ENCODE peak calls at places on chromosomes 2 and 18, in nine cellular contexts. L is body of pancreas, U is GM12878, K is heart left ventricle, E is tibial nerve, T is endothelial cell of umbilical vein, C is ovary, A is IMR-90, P is A549. B is an unnamed sample.
A peak's percentile ranks its signal among the peaks of the same experiment; 100 is the strongest.

GRCh38 chr2:170930132-170931109 is 1.4 kb downstream of the GORASP2 start:
- DNase-seq in U (peak; percentile 67), K (no peak), L (peak; percentile 33), C (no peak), T (peak; percentile 37), E (no peak), P (peak; percentile 73), A (peak; percentile 17), B (peak; percentile 17)

GRCh38 chr18:9575558-9575957 is 38.8 kb downstream of the PPP4R1 start:
- DNase-seq in A (peak; percentile 98), C (peak; percentile 81), T (peak; percentile 94), K (peak; percentile 83), P (peak; percentile 95), L (peak; percentile 93), U (no peak), E (peak; percentile 47), B (peak; percentile 81)

GRCh38 chr2:106307860-106308259 is 113.8 kb upstream of the UXS1 start:
- DNase-seq in P (no peak), K (no peak), T (no peak), L (no peak), C (no peak), U (no peak), A (no peak), E (no peak), B (no peak)

GRCh38 chr2:44551001-44551400 is 189.3 kb downstream of the CAMKMT start:
- DNase-seq in A (no peak), E (no peak), K (no peak), T (no peak), C (no peak), L (no peak), P (no peak), U (no peak), B (no peak)

GRCh38 chr2:27379840-27380625 is 501 bp downstream of the ZNF513 start:
- DNase-seq in A (peak; percentile 76), L (peak; percentile 55), E (peak; percentile 47), C (peak; percentile 70), T (peak; percentile 58), P (peak; percentile 59), K (peak; percentile 86), U (no peak), B (peak; percentile 64)

GRCh38 chr2:144324446-144325045 is 195.4 kb downstream of the ZEB2 start:
- DNase-seq in U (no peak), T (no peak), A (no peak), P (no peak), K (no peak), E (no peak), C (no peak), L (no peak), B (no peak)

GRCh38 chr18:79825913-79826312 is 28.2 kb downstream of the KCNG2 start:
- DNase-seq in E (no peak), U (no peak), A (no peak), C (no peak), K (peak; percentile 59), P (no peak), T (no peak), L (no peak), B (peak; percentile 10)

GRCh38 chr18:50788284-50788683 is 31.5 kb downstream of the MRO start:
- DNase-seq in T (no peak), K (no peak), C (no peak), U (no peak), L (no peak), E (no peak), P (no peak), A (no peak), B (no peak)

GRCh38 chr2:23029111-23029510 is 355.9 kb upstream of the KLHL29 start:
- DNase-seq in K (no peak), P (no peak), L (no peak), A (no peak), T (no peak), C (no peak), U (no peak), E (no peak), B (no peak)

GRCh38 chr2:152466925-152467676 is 132.1 kb downstream of the FMNL2 start:
- DNase-seq in T (no peak), K (no peak), L (peak; percentile 24), P (no peak), U (peak; percentile 74), E (no peak), A (peak; percentile 45), C (no peak), B (peak; percentile 27)

GRCh38 chr2:66464930-66465637 is 30.2 kb downstream of the MEIS1 start:
- DNase-seq in U (no peak), T (no peak), C (no peak), K (no peak), E (no peak), P (no peak), A (no peak), L (no peak), B (no peak)

DNA sequence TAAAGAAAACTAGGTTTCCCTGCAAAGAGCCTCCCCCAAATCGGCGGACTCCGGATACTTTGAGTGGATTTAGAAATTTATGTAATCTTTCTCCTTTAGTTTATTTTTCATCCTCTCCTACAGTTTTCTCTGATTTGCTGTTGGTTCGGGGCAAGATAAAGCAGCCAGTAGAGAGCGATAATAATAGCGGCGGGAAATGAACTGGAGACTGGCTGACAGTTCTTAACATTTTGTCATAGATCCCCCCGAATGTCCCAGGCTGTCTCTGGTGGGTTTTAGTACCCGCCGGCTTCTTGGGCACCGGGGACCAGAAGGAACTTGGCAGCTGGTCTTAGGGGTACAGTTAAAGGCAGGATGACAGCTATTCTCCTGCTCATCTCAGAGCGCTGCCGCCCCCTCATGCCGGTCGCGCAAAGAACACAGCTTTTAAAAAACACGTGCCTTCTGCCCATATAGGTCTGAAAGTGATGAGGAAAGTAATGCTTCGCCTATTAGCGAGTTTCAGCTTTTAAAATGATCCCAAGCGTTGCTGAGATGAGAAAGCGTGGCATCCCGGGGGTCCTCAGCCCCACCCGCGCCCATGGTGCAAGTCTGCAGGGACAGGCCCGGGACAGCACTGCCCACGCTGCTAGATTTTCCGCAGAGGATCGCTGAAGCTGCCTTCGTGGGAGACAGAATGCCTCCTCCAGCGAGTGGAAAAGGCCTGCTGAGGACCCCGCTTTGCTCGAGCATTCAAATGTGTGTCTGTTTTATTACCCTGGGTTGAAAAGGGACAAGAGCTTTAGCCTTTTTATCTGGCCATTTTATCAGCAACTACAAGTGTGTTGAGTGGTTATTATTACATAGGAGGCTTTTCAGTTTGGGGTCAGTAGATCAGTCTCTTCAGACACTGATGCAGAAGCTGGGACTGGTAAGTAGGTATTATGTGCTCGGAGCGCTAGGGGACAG is 3.8 kb downstream of the ONECUT2 start:
- DNase-seq in T (no peak), P (peak; percentile 43), C (no peak), K (no peak), A (no peak), L (no peak), U (no peak), E (no peak), B (no peak)
- H3K4me3 ChIP-seq in T (no peak overlapping the region), P (peak overlapping the region; percentile 61), C (no peak overlapping the region), K (no peak overlapping the region), A (no peak overlapping the region), L (no peak overlapping the region), U (no peak overlapping the region), E (no peak overlapping the region), B (no peak overlapping the region)

GRCh38 chr2:62760026-62760425 is 54.5 kb downstream of the EHBP1 start:
- DNase-seq in A (no peak), C (no peak), T (no peak), L (no peak), K (no peak), P (no peak), E (no peak), U (no peak), B (no peak)
- H3K4me1 ChIP-seq in A (peaks cover 2% of the 10 kb centered on the region), C (peaks cover 1% of the 10 kb centered on the region), T (no peaks in the 10 kb centered on the region), L (peaks cover 28% of the 10 kb centered on the region), K (no peaks in the 10 kb centered on the region), P (peaks cover 56% of the 10 kb centered on the region), E (no peaks in the 10 kb centered on the region), U (no peaks in the 10 kb centered on the region), B (no peaks in the 10 kb centered on the region)

GRCh38 chr2:177392373-177393246 is at the start of gene AGPS:
- DNase-seq in E (peak; percentile 33), L (peak; percentile 81), K (peak; percentile 91), T (peak; percentile 72), A (peak; percentile 52), C (peak; percentile 64), P (peak; percentile 80), U (peak; percentile 30), B (peak; percentile 80)
- TF ChIP-seq POLR2A in E (no peak), L (peak; percentile 65), K (peak; percentile 63), T (peak; percentile 85), A (peak; percentile 43), C (peak; percentile 12), P (peak; percentile 70), U (peak; percentile 94), B (no peak)

DNA sequence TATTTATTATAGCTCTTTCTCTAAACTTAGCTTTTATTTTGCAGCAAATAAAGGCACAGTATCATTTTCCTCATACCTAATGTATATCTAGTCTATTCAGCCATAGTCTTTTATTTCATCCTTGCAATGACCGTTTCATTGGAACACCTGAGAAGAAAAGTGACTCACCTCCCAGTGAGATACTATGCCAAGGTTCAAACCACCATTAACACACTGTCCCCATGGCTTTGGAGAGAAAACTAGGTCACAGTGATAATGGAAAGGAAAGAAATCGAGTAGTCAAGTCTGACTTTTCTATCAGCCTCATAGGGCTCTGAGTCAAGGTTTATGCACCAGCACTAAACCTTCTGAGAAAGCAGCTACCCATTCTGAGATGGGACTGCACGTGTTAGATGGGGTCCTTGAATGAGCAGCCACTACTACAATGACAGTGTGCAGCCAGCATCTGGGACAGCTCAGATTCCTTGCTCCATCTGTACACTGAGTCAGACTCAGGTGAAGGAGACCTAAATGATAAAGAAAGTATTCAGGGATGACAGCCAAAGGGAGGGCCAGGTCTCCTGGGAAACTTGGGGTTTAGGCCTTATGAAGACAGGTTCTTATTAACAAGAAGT is 971.1 kb upstream of the ACVR2A start:
- DNase-seq in U (no peak), K (no peak), E (no peak), P (no peak), L (no peak), A (no peak), C (no peak), T (no peak), B (no peak)
- H3K4me3 ChIP-seq in U (no peak overlapping the region), K (no peak overlapping the region), E (no peak overlapping the region), P (no peak overlapping the region), L (no peak overlapping the region), A (no peak overlapping the region), C (no peak overlapping the region), T (peak overlapping the region; percentile 29), B (no peak overlapping the region)

GRCh38 chr2:150466770-150467640 is 20.5 kb downstream of the RND3 start:
- DNase-seq in K (no peak), P (no peak), A (peak; percentile 86), L (no peak), E (no peak), C (no peak), T (peak; percentile 59), U (no peak), B (no peak)
- H3K4me1 ChIP-seq in K (peaks cover 4% of the 10 kb centered on the region), P (peaks cover 64% of the 10 kb centered on the region), A (peaks cover 6% of the 10 kb centered on the region), L (peaks cover 4% of the 10 kb centered on the region), E (no peaks in the 10 kb centered on the region), C (no peaks in the 10 kb centered on the region), T (peaks cover 91% of the 10 kb centered on the region), U (no peaks in the 10 kb centered on the region), B (no peaks in the 10 kb centered on the region)

GRCh38 chr2:216626168-216626874 is 6.9 kb upstream of the IGFBP2 start:
- DNase-seq in P (no peak), U (no peak), L (no peak), K (no peak), T (no peak), E (no peak), C (no peak), A (no peak), B (no peak)
- TF ChIP-seq POLR2A in P (no peak), U (no peak), L (no peak), K (no peak), T (no peak), E (no peak), C (no peak), A (no peak), B (no peak)